ENCODE peak calls at places on chromosomes 3 and 15, in six cellular contexts. T is CD8-positive, alpha-beta T cell; N is IMR-90; I is stimulated activated naive CD8-positive, alpha-beta T cell treated with anti-CD3 and anti-CD28 coated beads, Interleukin-15, amount 100 ng/mL, for 72 hours; J is Ammon's horn; U is mucosa of descending colon. K is an unnamed sample.

GRCh38 chr3:132834327-132834726 is 112.1 kb upstream of the NPHP3 start:
- DNase-seq in U (no peak), N (no peak), T (no peak), J (no peak), I (no peak), K (no peak)

GRCh38 chr3:174153875-174154274 is 705.3 kb upstream of the NAALADL2 start:
- DNase-seq in N (peak; percentile 21), J (no peak), I (no peak), T (no peak), U (no peak), K (no peak)

GRCh38 chr3:48039487-48040190 is 23.4 kb upstream of the MAP4 start:
- DNase-seq in J (peak; percentile 62), U (no peak), T (no peak), I (no peak), N (peak; percentile 84), K (no peak)

GRCh38 chr3:175304437-175304836 is 445.3 kb downstream of the NAALADL2 start:
- DNase-seq in U (no peak), T (no peak), J (no peak), N (no peak), I (no peak), K (no peak)

GRCh38 chr3:11470031-11470853 is 173.5 kb downstream of the VGLL4 start:
- DNase-seq in N (no peak), J (no peak), U (no peak), T (no peak), I (no peak), K (no peak)

GRCh38 chr3:64454179-64454578 is 228.9 kb upstream of the PRICKLE2 start:
- DNase-seq in I (no peak), J (peak; percentile 22), T (no peak), U (no peak), N (peak; percentile 85), K (no peak)

GRCh38 chr15:76553102-76553501 is 216.5 kb downstream of the ISL2 start:
- DNase-seq in N (no peak), T (no peak), U (no peak), I (no peak), J (no peak), K (no peak)

GRCh38 chr3:42266085-42266484 is at the start of gene CCK:
- DNase-seq in I (no peak), T (no peak), J (no peak), N (no peak), U (no peak), K (no peak)

GRCh38 chr15:92634641-92635272 is 20.8 kb downstream of the FAM174B start:
- DNase-seq in I (no peak), N (no peak), T (no peak), U (no peak), J (peak; percentile 56), K (no peak)

GRCh38 chr3:100629728-100630127 is 20.3 kb downstream of the ADGRG7 start:
- DNase-seq in I (no peak), N (no peak), T (no peak), U (no peak), J (no peak), K (no peak)

GRCh38 chr3:125990253-125990970 is 21.4 kb downstream of the ROPN1B start:
- DNase-seq in J (peak; percentile 86), I (peak; percentile 73), N (peak; percentile 78), T (peak; percentile 59), U (peak; percentile 82), K (peak; percentile 48)

GRCh38 chr3:147943265-147943945 is 534.2 kb downstream of the ZIC1 start:
- DNase-seq in T (no peak), I (no peak), J (no peak), U (no peak), N (peak; percentile 93), K (no peak)

GRCh38 chr15:74188216-74188615 is 14.4 kb downstream of the STRA6 start:
- DNase-seq in U (peak; percentile 31), J (no peak), T (no peak), I (no peak), N (no peak), K (no peak)

GRCh38 chr3:34782876-34783275 is 856.4 kb upstream of the ARPP21 start:
- DNase-seq in U (no peak), J (no peak), T (no peak), I (no peak), N (no peak), K (no peak)

GRCh38 chr3:107263269-107264021 is 113.8 kb upstream of the CCDC54 start:
- DNase-seq in N (no peak), I (no peak), J (no peak), U (no peak), T (no peak), K (no peak)

GRCh38 chr3:66299893-66300292 is 79.1 kb downstream of the SLC25A26 start:
- DNase-seq in T (no peak), N (no peak), I (no peak), U (no peak), J (no peak), K (no peak)

GRCh38 chr3:136882575-136882974 is 20.6 kb downstream of the NCK1 start:
- DNase-seq in I (no peak), U (no peak), N (no peak), T (no peak), J (no peak), K (no peak)

GRCh38 chr15:54094661-54095060 is 116.4 kb downstream of the UNC13C start:
- DNase-seq in T (no peak), I (no peak), U (no peak), N (no peak), J (no peak), K (no peak)

GRCh38 chr3:128411574-128412064 is 55.1 kb downstream of the DNAJB8 start:
- DNase-seq in N (no peak), I (no peak), J (no peak), T (no peak), U (no peak), K (no peak)

GRCh38 chr3:37605754-37606153 is 255.9 kb upstream of the CTDSPL start:
- DNase-seq in I (no peak), U (no peak), T (no peak), J (no peak), N (no peak), K (no peak)

GRCh38 chr15:71083349-71083748 is 31.9 kb upstream of the THSD4 start:
- DNase-seq in I (no peak), N (peak; percentile 91), T (no peak), U (no peak), J (no peak), K (no peak)

GRCh38 chr15:41332788-41333527 is at the start of gene NUSAP1:
- DNase-seq in N (no peak), U (no peak), T (no peak), J (no peak), I (no peak), K (no peak)

GRCh38 chr3:171797265-171797679 is 13.0 kb downstream of the PLD1 start:
- DNase-seq in N (no peak), J (no peak), I (no peak), U (no peak), T (no peak), K (no peak)

GRCh38 chr3:46628980-46629379 is 16.7 kb downstream of the FAM240A start:
- DNase-seq in U (no peak), N (no peak), T (no peak), J (peak; percentile 49), I (no peak), K (no peak)

GRCh38 chr3:47283596-47284364 is 1.0 kb downstream of the KLHL18 start:
- DNase-seq in J (peak; percentile 24), I (peak; percentile 52), N (no peak), U (peak; percentile 56), T (no peak), K (no peak)

GRCh38 chr3:181726351-181727121 is 14.8 kb downstream of the SOX2 start:
- DNase-seq in J (peak; percentile 73), I (no peak), T (no peak), N (no peak), U (no peak), K (no peak)

GRCh38 chr15:67479781-67480180 is 41.1 kb upstream of the C15orf61 start:
- DNase-seq in I (no peak), N (peak; percentile 52), J (no peak), U (no peak), T (no peak), K (no peak)

GRCh38 chr3:10581251-10581650 is 75.9 kb upstream of the ATP2B2 start:
- DNase-seq in T (no peak), N (no peak), I (no peak), U (no peak), J (no peak), K (no peak)

GRCh38 chr3:99952306-99952705 is 134.6 kb downstream of the CMSS1 start:
- DNase-seq in T (no peak), I (no peak), N (peak; percentile 86), U (no peak), J (no peak), K (no peak)

GRCh38 chr15:51260262-51260661 is 78.1 kb downstream of the CYP19A1 start:
- DNase-seq in N (peak; percentile 8), I (no peak), J (no peak), T (no peak), U (no peak), K (no peak)

GRCh38 chr15:27238209-27238608 is 267.2 kb downstream of the GABRG3 start:
- DNase-seq in I (no peak), J (no peak), N (no peak), U (no peak), T (no peak), K (no peak)

GRCh38 chr3:25502233-25502632 is 74.2 kb downstream of the RARB start:
- DNase-seq in N (no peak), T (no peak), I (no peak), U (no peak), J (no peak), K (no peak)

GRCh38 chr15:93703092-93703785 is 528.1 kb upstream of the MCTP2 start:
- DNase-seq in J (no peak), T (no peak), I (no peak), N (no peak), U (no peak), K (no peak)

GRCh38 chr15:78316211-78317077 is 17.0 kb upstream of the SKIC8 start:
- DNase-seq in U (no peak), N (no peak), T (no peak), J (peak; percentile 90), I (no peak), K (no peak)

GRCh38 chr3:186425788-186426730 is 64.0 kb upstream of the DGKG start:
- DNase-seq in I (no peak), U (no peak), T (no peak), J (no peak), N (peak; percentile 75), K (no peak)

GRCh38 chr3:122646146-122646988 is 34.3 kb upstream of the PARP14 start:
- DNase-seq in T (no peak), J (no peak), U (no peak), N (no peak), I (no peak), K (no peak)

GRCh38 chr3:155189478-155189877 is 104.0 kb downstream of the STRIT1 start:
- DNase-seq in I (no peak), J (no peak), U (no peak), T (no peak), N (no peak), K (no peak)

GRCh38 chr3:63922800-63923199 is 10.6 kb upstream of the SCAANT1 start:
- DNase-seq in T (no peak), N (no peak), I (no peak), J (no peak), U (no peak), K (no peak)

GRCh38 chr15:40857601-40858351 is 13.9 kb downstream of the SPINT1 start:
- DNase-seq in J (peak; percentile 69), T (peak; percentile 83), I (peak; percentile 84), U (peak; percentile 81), N (peak; percentile 48), K (peak; percentile 79)

K was measured in CD4-positive, alpha-beta T cell.